ENCODE peak calls at places on chromosomes 3 and 15, in five cellular contexts. S is brain microvascular endothelial cell; H is CD4-positive, alpha-beta memory T cell; O is kidney epithelial cell; T is neuronal stem cell. G is an unnamed sample.

GRCh38 chr15:44414001-44414400 is 13.4 kb upstream of the CTDSPL2 start:
- DNase-seq in S (no peak), T (no peak), O (no peak), H (no peak), G (no peak)

GRCh38 chr3:113895964-113896363 is 51.8 kb upstream of the ZDHHC23 start:
- DNase-seq in H (no peak), O (no peak), T (no peak), S (no peak), G (no peak)

GRCh38 chr3:45180051-45180450 is 33.9 kb upstream of the CDCP1 start:
- DNase-seq in S (peak), H (no peak), O (peak), T (no peak), G (no peak)

GRCh38 chr3:52527039-52527731 is 6.5 kb downstream of the NT5DC2 start:
- DNase-seq in T (no peak), H (no peak), O (no peak), S (no peak), G (no peak)

GRCh38 chr3:99111235-99111634 is 209.7 kb upstream of the DCBLD2 start:
- DNase-seq in S (no peak), O (no peak), H (no peak), T (no peak), G (no peak)

GRCh38 chr3:180802837-180803236 is 109.6 kb upstream of the FXR1 start:
- DNase-seq in H (no peak), S (peak), O (no peak), T (peak), G (no peak)

GRCh38 chr3:35393916-35394315 is 245.4 kb upstream of the ARPP21 start:
- DNase-seq in H (no peak), S (peak), T (no peak), O (peak), G (no peak)

GRCh38 chr15:39628131-39628482 is 47.2 kb downstream of the THBS1 start:
- DNase-seq in O (no peak), H (no peak), T (no peak), S (no peak), G (no peak)

GRCh38 chr15:31438601-31439265 is 112.1 kb downstream of the KLF13 start:
- DNase-seq in H (no peak), O (no peak), T (no peak), S (no peak), G (no peak)

GRCh38 chr3:31481697-31482096 is 51.0 kb upstream of the STT3B start:
- DNase-seq in H (no peak), T (no peak), O (no peak), S (no peak), G (no peak)

GRCh38 chr3:32310918-32311839 is 72.7 kb downstream of the CMTM8 start:
- DNase-seq in H (no peak), T (no peak), S (no peak), O (no peak), G (no peak)

GRCh38 chr15:84099181-84099580 is 136.4 kb upstream of the GOLGA6L4 start:
- DNase-seq in H (no peak), T (no peak), O (no peak), S (no peak), G (no peak)

GRCh38 chr15:78314181-78314581 is 14.8 kb upstream of the SKIC8 start:
- DNase-seq in O (no peak), H (no peak), S (no peak), T (no peak), G (no peak)

GRCh38 chr3:100084100-100084806 is 30.0 kb downstream of the FILIP1L start:
- DNase-seq in T (no peak), S (no peak), O (no peak), H (no peak), G (no peak)

GRCh38 chr3:21694506-21694905 is 56.5 kb downstream of the ZNF385D start:
- DNase-seq in O (no peak), T (no peak), S (no peak), H (no peak), G (no peak)

GRCh38 chr3:147407495-147408179 is 1.3 kb upstream of the ZIC4 start:
- DNase-seq in T (no peak), S (no peak), H (no peak), O (no peak), G (no peak)

GRCh38 chr3:49158108-49158709 is 7.9 kb downstream of the CCDC71 start:
- DNase-seq in H (peak), T (no peak), S (no peak), O (no peak), G (no peak)

GRCh38 chr3:190385835-190386688 is 1.9 kb upstream of the CLDN16 start:
- DNase-seq in S (peak), T (no peak), H (no peak), O (peak), G (no peak)

GRCh38 chr3:158794936-158795518 is 6.8 kb upstream of the MFSD1 start:
- DNase-seq in H (peak), S (peak), O (no peak), T (no peak), G (no peak)

GRCh38 chr3:113136071-113136470 is 75.3 kb upstream of the BOC start:
- DNase-seq in T (no peak), O (no peak), S (no peak), H (no peak), G (no peak)

GRCh38 chr15:70299931-70300858 is 202.5 kb upstream of the TLE3 start:
- DNase-seq in T (no peak), S (no peak), H (peak), O (no peak), G (no peak)

GRCh38 chr15:63870403-63871209 is 36.9 kb upstream of the HERC1 start:
- DNase-seq in S (peak), H (no peak), T (peak), O (peak), G (peak)

GRCh38 chr3:127324913-127325629 is 37.2 kb upstream of the PRR20G start:
- DNase-seq in T (no peak), H (no peak), S (no peak), O (no peak), G (no peak)

GRCh38 chr3:63625161-63625560 is 27.3 kb upstream of the SNTN start:
- DNase-seq in S (peak), O (peak), T (no peak), H (no peak), G (no peak)

GRCh38 chr3:25433106-25433505 is 5.0 kb downstream of the RARB start:
- DNase-seq in H (no peak), T (no peak), O (no peak), S (no peak), G (no peak)

G was measured in iPS DF 6.9.